ENCODE peak calls at places on chromosomes 16 and 17, in four cellular contexts. N is kidney tubule cell; K is naive thymus-derived CD8-positive, alpha-beta T cell; P is kidney. D is an unnamed sample.

GRCh38 chr17:62075308-62075815 is 10.3 kb upstream of the MED13 start:
- DNase-seq in K (no peak), P (no peak), N (no peak), D (no peak)

GRCh38 chr17:75652934-75653549 is 13.9 kb downstream of the RECQL5 start:
- DNase-seq in N (peak), P (peak), K (peak), D (no peak)

GRCh38 chr17:80254396-80255241 is 6.0 kb upstream of the RNF213 start:
- DNase-seq in N (peak), K (no peak), P (peak), D (peak)

GRCh38 chr16:49832177-49832576 is 23.7 kb downstream of the ZNF423 start:
- DNase-seq in K (no peak), N (no peak), P (no peak), D (no peak)

GRCh38 chr17:8004899-8005298 is 2.5 kb downstream of the GUCY2D start:
- DNase-seq in N (no peak), K (no peak), P (peak), D (no peak)

GRCh38 chr16:84600343-84601229 is 17.3 kb downstream of the COTL1 start:
- DNase-seq in K (peak), N (peak), P (no peak), D (no peak)

GRCh38 chr17:58755577-58756245 is at the start of gene PPM1E:
- DNase-seq in P (peak), K (peak), N (peak), D (peak)

GRCh38 chr17:66494023-66494803 is 191.8 kb downstream of the PRKCA start:
- DNase-seq in P (no peak), N (peak), K (peak), D (no peak)

GRCh38 chr16:735982-736453 is 4.8 kb downstream of the CIAO3 start:
- DNase-seq in P (no peak), N (no peak), K (no peak), D (no peak)

GRCh38 chr17:34527908-34528470 is 51.4 kb upstream of the TMEM132E start:
- DNase-seq in N (no peak), K (no peak), P (no peak), D (no peak)

GRCh38 chr16:10885246-10885645 is 8.2 kb downstream of the CIITA start:
- DNase-seq in P (no peak), K (no peak), N (no peak), D (no peak)

GRCh38 chr16:87332150-87332549 is 15.0 kb upstream of the C16orf95 start:
- DNase-seq in P (peak), K (no peak), N (peak), D (no peak)

GRCh38 chr16:68934402-68934801 is 91.1 kb downstream of the TANGO6 start:
- DNase-seq in K (no peak), P (no peak), N (no peak), D (no peak)

GRCh38 chr17:74776990-74777389 is 845 bp upstream of the NAT9 start:
- DNase-seq in N (no peak), P (no peak), K (no peak), D (no peak)

GRCh38 chr17:246226-246625 is 64.8 kb upstream of the DOC2B start:
- DNase-seq in K (no peak), N (no peak), P (peak), D (no peak)

GRCh38 chr17:32780721-32781120 is 96.2 kb downstream of the MYO1D start:
- DNase-seq in N (no peak), K (no peak), P (no peak), D (no peak)

GRCh38 chr16:79595261-79595660 is 5.3 kb downstream of the MAF start:
- DNase-seq in K (no peak), P (no peak), N (peak), D (no peak)

GRCh38 chr17:64572682-64573154 is 65.9 kb downstream of the CEP95 start:
- DNase-seq in N (peak), P (no peak), K (no peak), D (no peak)

GRCh38 chr17:66667491-66668030 is 167.4 kb upstream of the CACNG5 start:
- DNase-seq in N (no peak), P (no peak), K (peak), D (peak)

GRCh38 chr17:31094600-31095238 is at the start of gene NF1:
- DNase-seq in N (peak), K (peak), P (peak), D (peak)

GRCh38 chr17:47009759-47010594 is 30.9 kb upstream of the RPRML start:
- DNase-seq in P (no peak), K (no peak), N (peak), D (no peak)

GRCh38 chr16:80580109-80580832 is 39.5 kb downstream of the DYNLRB2 start:
- DNase-seq in K (peak), N (peak), P (no peak), D (peak)

GRCh38 chr16:8935989-8936388 is 27.7 kb downstream of the USP7 start:
- DNase-seq in N (no peak), K (peak), P (no peak), D (no peak)

GRCh38 chr17:40124279-40125141 is 2.7 kb downstream of the MSL1 start:
- DNase-seq in K (no peak), P (no peak), N (peak), D (no peak)

GRCh38 chr16:81600275-81600674 is 155.7 kb downstream of the CMIP start:
- DNase-seq in N (peak), P (peak), K (no peak), D (no peak)

GRCh38 chr17:1714488-1714979 is 4.4 kb upstream of the TLCD2 start:
- DNase-seq in N (peak), K (no peak), P (peak), D (no peak)

GRCh38 chr17:53806473-53806872 is 16.3 kb upstream of the KIF2B start:
- DNase-seq in N (no peak), P (no peak), K (no peak), D (no peak)

GRCh38 chr16:23974223-23974622 is 138.4 kb downstream of the PRKCB start:
- DNase-seq in P (no peak), N (no peak), K (no peak), D (no peak)

GRCh38 chr16:30649725-30650368 is 913 bp upstream of the PRR14 start:
- DNase-seq in P (peak), K (peak), N (no peak), D (no peak)

GRCh38 chr17:12580640-12581039 is 85.0 kb upstream of the MYOCD start:
- DNase-seq in P (no peak), K (no peak), N (no peak), D (no peak)

GRCh38 chr17:16417896-16418683 is 2.7 kb downstream of the TRPV2 start:
- DNase-seq in K (no peak), P (no peak), N (peak), D (no peak)

GRCh38 chr17:3983945-3984484 is 19.8 kb upstream of the ATP2A3 start:
- DNase-seq in N (peak), K (no peak), P (peak), D (no peak)

GRCh38 chr17:31491794-31492171 is 100.3 kb downstream of the RAB11FIP4 start:
- DNase-seq in P (peak), K (peak), N (no peak), D (no peak)

GRCh38 chr17:49343273-49343672 is 18.8 kb downstream of the ZNF652 start:
- DNase-seq in N (peak), K (peak), P (no peak), D (no peak)

GRCh38 chr16:51388516-51388951 is 237.5 kb upstream of the SALL1 start:
- DNase-seq in P (no peak), N (no peak), K (no peak), D (no peak)

GRCh38 chr17:266701-267656 is 85.5 kb upstream of the DOC2B start:
- DNase-seq in K (no peak), P (peak), N (no peak), D (no peak)